ENCODE peak calls at places on chromosome 20, in five cellular contexts. E is astrocyte of the hippocampus, O is OCI-LY7, B is aorta, I is mesenteric fat pad. Z is an unnamed sample.

GRCh38 chr20:63735859-63736718 is at the start of gene LIME1:
- DNase-seq in B (peak; percentile 63), E (no peak), I (no peak), O (peak; percentile 83), Z (no peak)

GRCh38 chr20:63191400-63191799 is 24.5 kb downstream of the YTHDF1 start:
- DNase-seq in O (no peak), E (no peak), I (no peak), B (no peak), Z (no peak)

GRCh38 chr20:55919319-55919718 is 86.0 kb downstream of the CBLN4 start:
- DNase-seq in B (no peak), O (no peak), E (no peak), I (no peak), Z (no peak)

GRCh38 chr20:34042286-34042685 is 48.6 kb downstream of the RALY start:
- DNase-seq in B (no peak), O (no peak), I (no peak), E (no peak), Z (no peak)

GRCh38 chr20:9506964-9507369 is 7.4 kb upstream of the LAMP5 start:
- DNase-seq in B (no peak), E (peak; percentile 10), O (no peak), I (no peak), Z (no peak)

GRCh38 chr20:31967830-31968249 is at the start of gene XKR7:
- DNase-seq in B (no peak), I (no peak), E (no peak), O (no peak), Z (no peak)

GRCh38 chr20:39358052-39358451 is 395.9 kb downstream of the DHX35 start:
- DNase-seq in I (no peak), O (no peak), E (no peak), B (peak; percentile 52), Z (no peak)

GRCh38 chr20:4959582-4959981 is 41.7 kb downstream of the SLC23A2 start:
- DNase-seq in B (no peak), E (no peak), I (no peak), O (no peak), Z (no peak)

GRCh38 chr20:51660741-51661608 is 107.2 kb downstream of the ATP9A start:
- DNase-seq in B (no peak), O (no peak), E (peak; percentile 59), I (no peak), Z (no peak)

GRCh38 chr20:41201760-41202159 is 64.4 kb downstream of the PLCG1 start:
- DNase-seq in E (no peak), B (no peak), O (no peak), I (no peak), Z (no peak)

Z was measured in CD14-positive monocyte.